ENCODE peak calls at places on chromosomes 4 and X, in eight cellular contexts. One of them, this sample, is unnamed.

GRCh38 chrX:35499071-35499862 is 298.9 kb upstream of the MAGEB16 start:
- DNase-seq in osteocyte: no peak
- DNase-seq in AG08395: no peak
- DNase-seq in IMR-90: no peak
- DNase-seq in putamen: no peak
- DNase-seq in neural progenitor cell: no peak
- DNase-seq in stimulated activated CD4-positive, alpha-beta T cell treated with anti-CD3 and anti-CD28 coated beads, Interleukin-1b, Interleukin-23, amount 100 ng/mL, for 4 hours: no peak
- DNase-seq in SHP77: no peak
- DNase-seq in this sample: no peak

GRCh38 chr4:40514409-40515025 is 115.1 kb downstream of the RBM47 start:
- DNase-seq in osteocyte: no peak
- DNase-seq in AG08395: no peak
- DNase-seq in IMR-90: no peak
- DNase-seq in putamen: no peak
- DNase-seq in neural progenitor cell: no peak
- DNase-seq in stimulated activated CD4-positive, alpha-beta T cell treated with anti-CD3 and anti-CD28 coated beads, Interleukin-1b, Interleukin-23, amount 100 ng/mL, for 4 hours: no peak
- DNase-seq in SHP77: no peak
- DNase-seq in this sample: peak

GRCh38 chrX:19705196-19705769 is 182.1 kb downstream of the SH3KBP1 start:
- DNase-seq in osteocyte: no peak
- DNase-seq in AG08395: peak
- DNase-seq in IMR-90: no peak
- DNase-seq in putamen: no peak
- DNase-seq in neural progenitor cell: no peak
- DNase-seq in stimulated activated CD4-positive, alpha-beta T cell treated with anti-CD3 and anti-CD28 coated beads, Interleukin-1b, Interleukin-23, amount 100 ng/mL, for 4 hours: no peak
- DNase-seq in SHP77: no peak
- DNase-seq in this sample: no peak

GRCh38 chr4:152777488-152777887 is 2.0 kb downstream of the TIGD4 start:
- DNase-seq in osteocyte: no peak
- DNase-seq in AG08395: no peak
- DNase-seq in IMR-90: no peak
- DNase-seq in putamen: no peak
- DNase-seq in neural progenitor cell: no peak
- DNase-seq in stimulated activated CD4-positive, alpha-beta T cell treated with anti-CD3 and anti-CD28 coated beads, Interleukin-1b, Interleukin-23, amount 100 ng/mL, for 4 hours: no peak
- DNase-seq in SHP77: no peak
- DNase-seq in this sample: no peak

GRCh38 chr4:137644201-137644600 is 111.9 kb upstream of the PCDH18 start:
- DNase-seq in osteocyte: no peak
- DNase-seq in AG08395: peak
- DNase-seq in IMR-90: peak
- DNase-seq in putamen: no peak
- DNase-seq in neural progenitor cell: no peak
- DNase-seq in stimulated activated CD4-positive, alpha-beta T cell treated with anti-CD3 and anti-CD28 coated beads, Interleukin-1b, Interleukin-23, amount 100 ng/mL, for 4 hours: no peak
- DNase-seq in SHP77: no peak
- DNase-seq in this sample: no peak

GRCh38 chr4:64158648-64159326 is 250.5 kb downstream of the TECRL start:
- DNase-seq in osteocyte: no peak
- DNase-seq in AG08395: peak
- DNase-seq in IMR-90: peak
- DNase-seq in putamen: peak
- DNase-seq in neural progenitor cell: peak
- DNase-seq in stimulated activated CD4-positive, alpha-beta T cell treated with anti-CD3 and anti-CD28 coated beads, Interleukin-1b, Interleukin-23, amount 100 ng/mL, for 4 hours: no peak
- DNase-seq in SHP77: peak
- DNase-seq in this sample: peak

GRCh38 chrX:1649623-1650022 is 34.8 kb downstream of the ASMT start:
- DNase-seq in osteocyte: no peak
- DNase-seq in AG08395: no peak
- DNase-seq in IMR-90: no peak
- DNase-seq in putamen: no peak
- DNase-seq in neural progenitor cell: peak
- DNase-seq in stimulated activated CD4-positive, alpha-beta T cell treated with anti-CD3 and anti-CD28 coated beads, Interleukin-1b, Interleukin-23, amount 100 ng/mL, for 4 hours: no peak
- DNase-seq in SHP77: no peak
- DNase-seq in this sample: no peak

GRCh38 chr4:178086324-178086723 is 644.1 kb upstream of the AGA start:
- DNase-seq in osteocyte: no peak
- DNase-seq in AG08395: no peak
- DNase-seq in IMR-90: peak
- DNase-seq in putamen: no peak
- DNase-seq in neural progenitor cell: peak
- DNase-seq in stimulated activated CD4-positive, alpha-beta T cell treated with anti-CD3 and anti-CD28 coated beads, Interleukin-1b, Interleukin-23, amount 100 ng/mL, for 4 hours: no peak
- DNase-seq in SHP77: no peak
- DNase-seq in this sample: peak

GRCh38 chrX:133965321-133965720 is 20.1 kb downstream of the GPC3 start:
- DNase-seq in osteocyte: no peak
- DNase-seq in AG08395: no peak
- DNase-seq in IMR-90: no peak
- DNase-seq in putamen: no peak
- DNase-seq in neural progenitor cell: no peak
- DNase-seq in stimulated activated CD4-positive, alpha-beta T cell treated with anti-CD3 and anti-CD28 coated beads, Interleukin-1b, Interleukin-23, amount 100 ng/mL, for 4 hours: no peak
- DNase-seq in SHP77: no peak
- DNase-seq in this sample: no peak

GRCh38 chr4:2515835-2516550 is 20.5 kb upstream of the FAM193A start:
- DNase-seq in osteocyte: no peak
- DNase-seq in AG08395: no peak
- DNase-seq in IMR-90: no peak
- DNase-seq in putamen: no peak
- DNase-seq in neural progenitor cell: no peak
- DNase-seq in stimulated activated CD4-positive, alpha-beta T cell treated with anti-CD3 and anti-CD28 coated beads, Interleukin-1b, Interleukin-23, amount 100 ng/mL, for 4 hours: no peak
- DNase-seq in SHP77: no peak
- DNase-seq in this sample: no peak